ENCODE peak calls at places on chromosome 19, in four cellular contexts. E, D, Q and Z are unnamed samples. For H3K9me3, the result is how much of the 10 kb centered on the place peaks cover.

GRCh38 chr19:12886943-12887747 is at the start of gene KLF1:
- DNase-seq in E (no peak), Q (no peak), D (no peak), Z (no peak)

GRCh38 chr19:10461047-10461949 is 41.0 kb downstream of the PDE4A start:
- DNase-seq in D (peak), Q (peak), E (peak), Z (peak)

GRCh38 chr19:1017115-1017905 is 3.6 kb downstream of the TMEM259 start:
- DNase-seq in Q (no peak), D (no peak), E (no peak), Z (no peak)

GRCh38 chr19:47111081-47111589 is 2.4 kb downstream of the ZC3H4 start:
- DNase-seq in Q (peak), E (no peak), D (peak), Z (no peak)

GRCh38 chr19:49432141-49433073 is 7.2 kb downstream of the GFY start:
- DNase-seq in Q (no peak), E (no peak), D (peak), Z (no peak)

GRCh38 chr19:9354651-9355050 is 8.2 kb upstream of the ZNF177 start:
- DNase-seq in D (no peak), Q (no peak), E (no peak), Z (no peak)

GRCh38 chr19:2332341-2333026 is 4.0 kb downstream of the SPPL2B start:
- DNase-seq in E (no peak), D (no peak), Q (no peak), Z (no peak)

GRCh38 chr19:1279261-1279660 is 3.9 kb downstream of the FAM174C start:
- DNase-seq in D (no peak), E (no peak), Q (no peak), Z (no peak)

GRCh38 chr19:49347191-49347590 is 12.0 kb downstream of the CD37 start:
- DNase-seq in E (no peak), Q (no peak), D (no peak), Z (no peak)

GRCh38 chr19:920051-920857 is 3.1 kb downstream of the KISS1R start:
- DNase-seq in D (peak), E (no peak), Q (no peak), Z (no peak)

GRCh38 chr19:28929026-28929425 is 283.9 kb downstream of the UQCRFS1 start:
- DNase-seq in Q (no peak), D (no peak), E (no peak), Z (no peak)

GRCh38 chr19:32421589-32422361 is 16.2 kb downstream of the DPY19L3 start:
- DNase-seq in D (no peak), E (no peak), Q (peak), Z (no peak)

GRCh38 chr19:18924684-18925213 is 5.2 kb downstream of the DDX49 start:
- DNase-seq in E (no peak), D (no peak), Q (no peak), Z (no peak)

GRCh38 chr19:50556236-50557008 is 11.8 kb downstream of the LRRC4B start:
- DNase-seq in Q (peak), D (peak), E (peak), Z (peak)

GRCh38 chr19:364496-365287 is 20.1 kb upstream of the MIER2 start:
- DNase-seq in D (no peak), Q (peak), E (no peak), Z (peak)

GRCh38 chr19:49272204-49272603 is 52.8 kb downstream of the SLC6A16 start:
- DNase-seq in Q (no peak), D (no peak), E (peak), Z (no peak)

GRCh38 chr19:58021541-58022282 is 12.1 kb upstream of the ZSCAN1 start:
- DNase-seq in D (peak), Q (peak), E (peak), Z (no peak)

GRCh38 chr19:17243854-17244617 is 1.7 kb downstream of the NR2F6 start:
- DNase-seq in D (peak), Q (peak), E (no peak), Z (peak)

GRCh38 chr19:18894254-18895037 is 1.5 kb downstream of the CERS1 start:
- DNase-seq in D (peak), E (peak), Q (no peak), Z (no peak)

GRCh38 chr19:4638828-4639530 is at the start of gene TNFAIP8L1:
- DNase-seq in E (peak), D (peak), Q (peak), Z (peak)

GRCh38 chr19:19386373-19386869 is 19.1 kb upstream of the GATAD2A start:
- DNase-seq in Q (no peak), D (no peak), E (no peak), Z (no peak)

GRCh38 chr19:33501957-33502356 is 19.6 kb downstream of the PEPD start:
- DNase-seq in Q (no peak), D (no peak), E (no peak), Z (peak)

GRCh38 chr19:14494451-14494850 is 1.5 kb downstream of the GIPC1 start:
- DNase-seq in E (no peak), D (no peak), Q (no peak), Z (no peak)
- H3K9me3 ChIP-seq in E (under half), D (under half), Q (under half), Z (under half)

DNA sequence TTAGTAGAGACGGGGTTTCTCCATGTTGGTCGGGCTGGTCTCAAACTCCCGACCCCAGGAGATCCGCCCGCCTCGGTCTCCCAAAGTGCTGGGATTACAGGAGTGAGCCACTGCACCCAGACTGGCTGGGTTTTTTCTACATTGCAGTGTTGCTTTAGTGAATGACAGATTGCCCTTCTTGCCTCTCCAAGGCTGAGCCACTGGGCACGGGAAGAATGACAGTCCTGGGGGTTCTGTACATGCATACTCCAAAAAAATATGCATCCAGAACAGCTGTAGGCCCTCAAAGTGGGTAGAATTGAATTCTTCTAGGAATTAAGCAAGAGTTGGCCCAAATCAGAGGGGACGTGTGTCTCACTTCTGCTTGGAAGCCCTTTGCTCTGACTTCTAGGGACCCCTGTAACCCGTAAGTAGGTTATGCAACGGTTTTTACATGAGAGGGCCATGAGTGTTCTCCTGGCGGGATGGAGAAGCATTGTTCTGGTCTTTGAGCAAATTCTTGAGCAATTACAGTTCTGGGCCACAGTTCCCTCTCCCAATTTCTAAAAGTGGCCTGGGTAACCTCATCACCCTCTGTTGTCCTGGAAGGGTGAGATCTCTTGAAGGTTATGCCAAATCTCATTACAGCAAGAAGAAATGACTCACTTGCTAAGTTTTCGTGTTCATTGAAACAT is 3.6 kb downstream of the ACTN4 start:
- DNase-seq in D (no peak), E (peak), Q (peak), Z (no peak)
- H3K4me3 ChIP-seq in D (no peak), E (peak), Q (no peak), Z (peak)

GRCh38 chr19:52110780-52111179 is 15.2 kb upstream of the ZNF841 start:
- DNase-seq in E (no peak), D (no peak), Q (no peak), Z (no peak)

GRCh38 chr19:52112624-52113023 is 17.1 kb upstream of the ZNF841 start:
- DNase-seq in Q (no peak), D (no peak), E (no peak), Z (no peak)

GRCh38 chr19:52114691-52115090 is 19.1 kb upstream of the ZNF841 start:
- DNase-seq in E (no peak), D (no peak), Q (no peak), Z (no peak)

GRCh38 chr19:52120286-52120685 is 19.5 kb downstream of the ZNF616 start:
- DNase-seq in D (no peak), E (no peak), Q (no peak), Z (no peak)

DNA sequence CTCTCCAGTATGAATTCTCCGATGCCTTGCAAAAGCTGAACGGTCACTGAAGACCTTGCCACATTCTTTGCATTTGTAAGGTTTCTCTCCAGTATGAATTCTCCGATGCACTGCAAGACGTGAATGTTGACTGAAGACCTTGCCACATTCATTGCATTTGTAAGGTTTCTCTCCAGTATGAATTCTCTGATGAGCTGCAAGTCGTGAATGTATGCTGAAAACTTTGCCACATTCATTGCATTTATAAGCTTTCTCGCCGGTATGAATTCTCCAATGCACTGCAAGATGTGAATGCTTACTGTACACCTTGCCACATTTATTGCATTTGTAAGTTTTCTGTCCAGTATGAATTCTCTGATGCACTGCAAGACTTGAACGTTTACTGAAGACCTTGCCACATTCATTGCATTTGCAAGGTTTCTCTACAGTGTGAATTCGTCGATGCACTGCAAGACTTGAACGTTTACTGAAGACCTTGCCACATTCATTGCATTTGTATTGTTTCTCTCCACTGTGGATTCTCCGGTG is 20.0 kb upstream of the ZNF841 start:
- DNase-seq in E (no peak), D (no peak), Q (no peak), Z (no peak)
- H3K27ac ChIP-seq in E (no peak), D (no peak), Q (no peak), Z (no peak)

GRCh38 chr19:31233288-31233687 is 115.9 kb downstream of the TSHZ3 start:
- DNase-seq in Q (no peak), D (no peak), E (no peak), Z (no peak)

GRCh38 chr19:31235806-31236205 is 113.4 kb downstream of the TSHZ3 start:
- DNase-seq in E (no peak), D (no peak), Q (no peak), Z (no peak)

GRCh38 chr19:31232871-31233270 is 116.4 kb downstream of the TSHZ3 start:
- DNase-seq in D (no peak), E (peak), Q (no peak), Z (no peak)

GRCh38 chr19:31232220-31232619 is 117.0 kb downstream of the TSHZ3 start:
- DNase-seq in Q (no peak), D (peak), E (peak), Z (no peak)

GRCh38 chr19:31231181-31231580 is 118.1 kb downstream of the TSHZ3 start:
- DNase-seq in Q (no peak), D (no peak), E (peak), Z (no peak)
- H3K9me3 ChIP-seq in Q (under half), D (under half), E (under half), Z (under half)

GRCh38 chr19:48169974-48170803 is at the start of the genes LIG1 and ZSWIM9:
- DNase-seq in Q (peak), D (peak), E (peak), Z (peak)

GRCh38 chr19:48174445-48175030 is 4.1 kb downstream of the ZSWIM9 start:
- DNase-seq in E (no peak), D (no peak), Q (no peak), Z (no peak)

GRCh38 chr19:48170817-48171347 is 402 bp downstream of the ZSWIM9 start:
- DNase-seq in D (peak), Q (no peak), E (no peak), Z (no peak)

GRCh38 chr19:48169585-48169973 is 565 bp downstream of the LIG1 start:
- DNase-seq in D (peak), Q (peak), E (peak), Z (peak)

GRCh38 chr19:48171584-48172170 is 1.2 kb downstream of the ZSWIM9 start:
- DNase-seq in E (no peak), D (no peak), Q (no peak), Z (no peak)
- H3K4me3 ChIP-seq in E (peak), D (peak), Q (no peak), Z (no peak)

GRCh38 chr19:3423183-3423829 is 56.9 kb downstream of the NFIC start:
- DNase-seq in E (no peak), D (no peak), Q (no peak), Z (no peak)
- H3K27ac ChIP-seq in E (peak), D (no peak), Q (peak), Z (no peak)

DNA sequence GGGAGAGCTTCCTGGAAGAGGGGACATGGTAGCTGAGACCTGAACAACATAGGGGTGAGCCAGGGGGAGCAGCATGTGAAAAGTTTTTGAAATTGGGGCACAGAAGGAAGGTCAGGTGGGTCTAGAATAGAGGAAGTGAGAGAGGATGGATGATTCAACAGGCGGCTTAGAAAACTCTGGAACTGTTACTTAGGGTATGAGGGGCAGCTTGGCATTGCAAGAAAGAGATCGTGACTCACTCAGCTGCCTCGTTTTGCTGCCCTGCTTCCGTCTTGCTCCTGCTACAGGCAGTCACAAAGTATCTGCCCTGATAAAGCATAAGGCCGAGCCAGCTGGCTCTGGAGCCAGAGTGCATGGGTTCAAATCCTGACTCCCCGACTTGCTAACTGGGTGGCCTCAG is 1.3 kb upstream of the CEACAM20 start:
- DNase-seq in Q (no peak), D (no peak), E (peak), Z (no peak)
- H3K9me3 ChIP-seq in Q (under half), D (under half), E (under half), Z (under half)

GRCh38 chr19:11480081-11480926 is 542 bp downstream of the ELAVL3 start:
- DNase-seq in Q (no peak), D (no peak), E (no peak), Z (peak)
- H3K4me3 ChIP-seq in Q (no peak), D (peak), E (no peak), Z (no peak)

DNA sequence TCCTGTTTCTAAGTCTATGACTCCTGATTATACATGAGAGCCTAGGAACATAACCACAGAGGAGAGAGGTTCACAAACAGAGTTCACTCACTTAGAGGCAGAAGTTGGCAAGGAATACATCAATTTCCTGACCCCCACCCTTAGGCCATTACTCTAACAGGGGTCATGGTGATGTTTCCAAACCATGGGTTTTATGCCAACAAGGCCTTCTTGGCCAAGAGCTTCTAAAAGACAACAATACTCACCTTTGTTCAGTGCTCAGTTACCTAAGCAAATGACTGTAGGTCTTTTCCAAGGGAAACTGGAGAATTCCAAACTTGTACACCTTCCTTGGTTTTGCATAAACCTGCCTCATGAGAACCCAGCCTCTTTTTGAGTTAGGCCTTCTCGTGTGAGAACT is 52.6 kb downstream of the ERICH4 start:
- DNase-seq in D (no peak), E (no peak), Q (no peak), Z (no peak)
- H3K27ac ChIP-seq in D (no peak), E (no peak), Q (peak), Z (no peak)